ENCODE peak calls at places on chromosomes 11 and 22, in ten cellular contexts. One of them, this sample, is unnamed.

GRCh38 chr22:30880181-30880601 is 88.4 kb downstream of the MORC2 start:
- DNase-seq in GM13976: no peak
- DNase-seq in MG63: no peak
- DNase-seq in fibroblast of gingiva: no peak
- DNase-seq in epithelial cell of prostate: no peak
- DNase-seq in activated CD4-positive, alpha-beta memory T cell treated with anti-CD3 and anti-CD28 coated beads, Interleukin-2, amount 10 ng/mL, durations not matched to agents 7 days and 5 days: no peak
- DNase-seq in suprapubic skin: no peak
- DNase-seq in PC-3: no peak
- DNase-seq in stimulated activated CD8-positive, alpha-beta memory T cell treated with anti-CD3 and anti-CD28 coated beads, Interleukin-7, amount 100 ng/mL, for 1 hour: no peak
- DNase-seq in hypothalamus: no peak
- DNase-seq in this sample: no peak

GRCh38 chr11:116857936-116858335 is 20.5 kb upstream of the APOA1 start:
- DNase-seq in GM13976: no peak
- DNase-seq in MG63: no peak
- DNase-seq in fibroblast of gingiva: no peak
- DNase-seq in epithelial cell of prostate: no peak
- DNase-seq in activated CD4-positive, alpha-beta memory T cell treated with anti-CD3 and anti-CD28 coated beads, Interleukin-2, amount 10 ng/mL, durations not matched to agents 7 days and 5 days: no peak
- DNase-seq in suprapubic skin: no peak
- DNase-seq in PC-3: no peak
- DNase-seq in stimulated activated CD8-positive, alpha-beta memory T cell treated with anti-CD3 and anti-CD28 coated beads, Interleukin-7, amount 100 ng/mL, for 1 hour: no peak
- DNase-seq in hypothalamus: no peak
- DNase-seq in this sample: no peak

GRCh38 chr11:120079750-120080610 is 57.9 kb downstream of the TRIM29 start:
- DNase-seq in GM13976: no peak
- DNase-seq in MG63: no peak
- DNase-seq in fibroblast of gingiva: no peak
- DNase-seq in epithelial cell of prostate: no peak
- DNase-seq in activated CD4-positive, alpha-beta memory T cell treated with anti-CD3 and anti-CD28 coated beads, Interleukin-2, amount 10 ng/mL, durations not matched to agents 7 days and 5 days: no peak
- DNase-seq in suprapubic skin: no peak
- DNase-seq in PC-3: no peak
- DNase-seq in stimulated activated CD8-positive, alpha-beta memory T cell treated with anti-CD3 and anti-CD28 coated beads, Interleukin-7, amount 100 ng/mL, for 1 hour: peak
- DNase-seq in hypothalamus: no peak
- DNase-seq in this sample: peak

GRCh38 chr11:15944460-15944859 is 411.9 kb downstream of the SOX6 start:
- DNase-seq in GM13976: no peak
- DNase-seq in MG63: no peak
- DNase-seq in fibroblast of gingiva: no peak
- DNase-seq in epithelial cell of prostate: no peak
- DNase-seq in activated CD4-positive, alpha-beta memory T cell treated with anti-CD3 and anti-CD28 coated beads, Interleukin-2, amount 10 ng/mL, durations not matched to agents 7 days and 5 days: no peak
- DNase-seq in suprapubic skin: no peak
- DNase-seq in PC-3: no peak
- DNase-seq in stimulated activated CD8-positive, alpha-beta memory T cell treated with anti-CD3 and anti-CD28 coated beads, Interleukin-7, amount 100 ng/mL, for 1 hour: no peak
- DNase-seq in hypothalamus: no peak
- DNase-seq in this sample: no peak

GRCh38 chr11:1197431-1197885 is 25.4 kb upstream of the MUC5B start:
- DNase-seq in GM13976: no peak
- DNase-seq in MG63: no peak
- DNase-seq in fibroblast of gingiva: no peak
- DNase-seq in epithelial cell of prostate: no peak
- DNase-seq in activated CD4-positive, alpha-beta memory T cell treated with anti-CD3 and anti-CD28 coated beads, Interleukin-2, amount 10 ng/mL, durations not matched to agents 7 days and 5 days: no peak
- DNase-seq in suprapubic skin: no peak
- DNase-seq in PC-3: no peak
- DNase-seq in stimulated activated CD8-positive, alpha-beta memory T cell treated with anti-CD3 and anti-CD28 coated beads, Interleukin-7, amount 100 ng/mL, for 1 hour: no peak
- DNase-seq in hypothalamus: no peak
- DNase-seq in this sample: no peak

GRCh38 chr11:45798793-45799441 is 6.0 kb upstream of the SLC35C1 start:
- DNase-seq in GM13976: no peak
- DNase-seq in MG63: no peak
- DNase-seq in fibroblast of gingiva: peak
- DNase-seq in epithelial cell of prostate: no peak
- DNase-seq in activated CD4-positive, alpha-beta memory T cell treated with anti-CD3 and anti-CD28 coated beads, Interleukin-2, amount 10 ng/mL, durations not matched to agents 7 days and 5 days: no peak
- DNase-seq in suprapubic skin: no peak
- DNase-seq in PC-3: no peak
- DNase-seq in stimulated activated CD8-positive, alpha-beta memory T cell treated with anti-CD3 and anti-CD28 coated beads, Interleukin-7, amount 100 ng/mL, for 1 hour: no peak
- DNase-seq in hypothalamus: no peak
- DNase-seq in this sample: no peak

GRCh38 chr11:121553806-121554205 is 101.0 kb upstream of the SORL1-AS1 start:
- DNase-seq in GM13976: no peak
- DNase-seq in MG63: peak
- DNase-seq in fibroblast of gingiva: no peak
- DNase-seq in epithelial cell of prostate: no peak
- DNase-seq in activated CD4-positive, alpha-beta memory T cell treated with anti-CD3 and anti-CD28 coated beads, Interleukin-2, amount 10 ng/mL, durations not matched to agents 7 days and 5 days: no peak
- DNase-seq in suprapubic skin: no peak
- DNase-seq in PC-3: peak
- DNase-seq in stimulated activated CD8-positive, alpha-beta memory T cell treated with anti-CD3 and anti-CD28 coated beads, Interleukin-7, amount 100 ng/mL, for 1 hour: no peak
- DNase-seq in hypothalamus: no peak
- DNase-seq in this sample: no peak

GRCh38 chr11:112881461-112881860 is 79.8 kb upstream of the NCAM1 start:
- DNase-seq in GM13976: no peak
- DNase-seq in MG63: peak
- DNase-seq in fibroblast of gingiva: no peak
- DNase-seq in epithelial cell of prostate: no peak
- DNase-seq in activated CD4-positive, alpha-beta memory T cell treated with anti-CD3 and anti-CD28 coated beads, Interleukin-2, amount 10 ng/mL, durations not matched to agents 7 days and 5 days: no peak
- DNase-seq in suprapubic skin: peak
- DNase-seq in PC-3: no peak
- DNase-seq in stimulated activated CD8-positive, alpha-beta memory T cell treated with anti-CD3 and anti-CD28 coated beads, Interleukin-7, amount 100 ng/mL, for 1 hour: no peak
- DNase-seq in hypothalamus: peak
- DNase-seq in this sample: no peak

GRCh38 chr11:1219836-1220810 is 2.7 kb upstream of the MUC5B start:
- DNase-seq in GM13976: no peak
- DNase-seq in MG63: no peak
- DNase-seq in fibroblast of gingiva: no peak
- DNase-seq in epithelial cell of prostate: no peak
- DNase-seq in activated CD4-positive, alpha-beta memory T cell treated with anti-CD3 and anti-CD28 coated beads, Interleukin-2, amount 10 ng/mL, durations not matched to agents 7 days and 5 days: no peak
- DNase-seq in suprapubic skin: peak
- DNase-seq in PC-3: peak
- DNase-seq in stimulated activated CD8-positive, alpha-beta memory T cell treated with anti-CD3 and anti-CD28 coated beads, Interleukin-7, amount 100 ng/mL, for 1 hour: no peak
- DNase-seq in hypothalamus: no peak
- DNase-seq in this sample: no peak

GRCh38 chr22:44895296-44896055 is 114.3 kb downstream of the PHF21B start:
- DNase-seq in GM13976: peak
- DNase-seq in MG63: no peak
- DNase-seq in fibroblast of gingiva: no peak
- DNase-seq in epithelial cell of prostate: no peak
- DNase-seq in activated CD4-positive, alpha-beta memory T cell treated with anti-CD3 and anti-CD28 coated beads, Interleukin-2, amount 10 ng/mL, durations not matched to agents 7 days and 5 days: no peak
- DNase-seq in suprapubic skin: peak
- DNase-seq in PC-3: no peak
- DNase-seq in stimulated activated CD8-positive, alpha-beta memory T cell treated with anti-CD3 and anti-CD28 coated beads, Interleukin-7, amount 100 ng/mL, for 1 hour: no peak
- DNase-seq in hypothalamus: no peak
- DNase-seq in this sample: no peak

GRCh38 chr11:125943661-125944349 is 2.0 kb upstream of the VSIG10L2 start:
- DNase-seq in GM13976: no peak
- DNase-seq in MG63: no peak
- DNase-seq in fibroblast of gingiva: no peak
- DNase-seq in epithelial cell of prostate: no peak
- DNase-seq in activated CD4-positive, alpha-beta memory T cell treated with anti-CD3 and anti-CD28 coated beads, Interleukin-2, amount 10 ng/mL, durations not matched to agents 7 days and 5 days: no peak
- DNase-seq in suprapubic skin: peak
- DNase-seq in PC-3: no peak
- DNase-seq in stimulated activated CD8-positive, alpha-beta memory T cell treated with anti-CD3 and anti-CD28 coated beads, Interleukin-7, amount 100 ng/mL, for 1 hour: no peak
- DNase-seq in hypothalamus: no peak
- DNase-seq in this sample: no peak

GRCh38 chr11:125374398-125374797 is 121.7 kb downstream of the FEZ1 start:
- DNase-seq in GM13976: no peak
- DNase-seq in MG63: no peak
- DNase-seq in fibroblast of gingiva: no peak
- DNase-seq in epithelial cell of prostate: no peak
- DNase-seq in activated CD4-positive, alpha-beta memory T cell treated with anti-CD3 and anti-CD28 coated beads, Interleukin-2, amount 10 ng/mL, durations not matched to agents 7 days and 5 days: no peak
- DNase-seq in suprapubic skin: no peak
- DNase-seq in PC-3: no peak
- DNase-seq in stimulated activated CD8-positive, alpha-beta memory T cell treated with anti-CD3 and anti-CD28 coated beads, Interleukin-7, amount 100 ng/mL, for 1 hour: no peak
- DNase-seq in hypothalamus: no peak
- DNase-seq in this sample: no peak

GRCh38 chr22:42357634-42358296 is 74.4 kb downstream of the NFAM1 start:
- DNase-seq in GM13976: no peak
- DNase-seq in MG63: peak
- DNase-seq in fibroblast of gingiva: no peak
- DNase-seq in epithelial cell of prostate: peak
- DNase-seq in activated CD4-positive, alpha-beta memory T cell treated with anti-CD3 and anti-CD28 coated beads, Interleukin-2, amount 10 ng/mL, durations not matched to agents 7 days and 5 days: no peak
- DNase-seq in suprapubic skin: no peak
- DNase-seq in PC-3: peak
- DNase-seq in stimulated activated CD8-positive, alpha-beta memory T cell treated with anti-CD3 and anti-CD28 coated beads, Interleukin-7, amount 100 ng/mL, for 1 hour: no peak
- DNase-seq in hypothalamus: no peak
- DNase-seq in this sample: no peak

GRCh38 chr11:20042717-20043392 is 117.4 kb downstream of the DBX1 start:
- DNase-seq in GM13976: no peak
- DNase-seq in MG63: no peak
- DNase-seq in fibroblast of gingiva: no peak
- DNase-seq in epithelial cell of prostate: no peak
- DNase-seq in activated CD4-positive, alpha-beta memory T cell treated with anti-CD3 and anti-CD28 coated beads, Interleukin-2, amount 10 ng/mL, durations not matched to agents 7 days and 5 days: no peak
- DNase-seq in suprapubic skin: no peak
- DNase-seq in PC-3: no peak
- DNase-seq in stimulated activated CD8-positive, alpha-beta memory T cell treated with anti-CD3 and anti-CD28 coated beads, Interleukin-7, amount 100 ng/mL, for 1 hour: no peak
- DNase-seq in hypothalamus: no peak
- DNase-seq in this sample: no peak

GRCh38 chr11:96200243-96200642 is 142.8 kb downstream of the MAML2 start:
- DNase-seq in GM13976: no peak
- DNase-seq in MG63: no peak
- DNase-seq in fibroblast of gingiva: peak
- DNase-seq in epithelial cell of prostate: no peak
- DNase-seq in activated CD4-positive, alpha-beta memory T cell treated with anti-CD3 and anti-CD28 coated beads, Interleukin-2, amount 10 ng/mL, durations not matched to agents 7 days and 5 days: no peak
- DNase-seq in suprapubic skin: no peak
- DNase-seq in PC-3: peak
- DNase-seq in stimulated activated CD8-positive, alpha-beta memory T cell treated with anti-CD3 and anti-CD28 coated beads, Interleukin-7, amount 100 ng/mL, for 1 hour: no peak
- DNase-seq in hypothalamus: no peak
- DNase-seq in this sample: no peak

GRCh38 chr11:57406337-57406904 is 16.0 kb upstream of the PRG2 start:
- DNase-seq in GM13976: peak
- DNase-seq in MG63: peak
- DNase-seq in fibroblast of gingiva: no peak
- DNase-seq in epithelial cell of prostate: no peak
- DNase-seq in activated CD4-positive, alpha-beta memory T cell treated with anti-CD3 and anti-CD28 coated beads, Interleukin-2, amount 10 ng/mL, durations not matched to agents 7 days and 5 days: peak
- DNase-seq in suprapubic skin: no peak
- DNase-seq in PC-3: peak
- DNase-seq in stimulated activated CD8-positive, alpha-beta memory T cell treated with anti-CD3 and anti-CD28 coated beads, Interleukin-7, amount 100 ng/mL, for 1 hour: no peak
- DNase-seq in hypothalamus: no peak
- DNase-seq in this sample: no peak

GRCh38 chr11:46382644-46383403 is 1.4 kb downstream of the MDK start:
- DNase-seq in GM13976: no peak
- DNase-seq in MG63: peak
- DNase-seq in fibroblast of gingiva: peak
- DNase-seq in epithelial cell of prostate: no peak
- DNase-seq in activated CD4-positive, alpha-beta memory T cell treated with anti-CD3 and anti-CD28 coated beads, Interleukin-2, amount 10 ng/mL, durations not matched to agents 7 days and 5 days: no peak
- DNase-seq in suprapubic skin: peak
- DNase-seq in PC-3: peak
- DNase-seq in stimulated activated CD8-positive, alpha-beta memory T cell treated with anti-CD3 and anti-CD28 coated beads, Interleukin-7, amount 100 ng/mL, for 1 hour: no peak
- DNase-seq in hypothalamus: no peak
- DNase-seq in this sample: no peak

GRCh38 chr11:62918531-62918930 is 2.6 kb downstream of the CHRM1 start:
- DNase-seq in GM13976: no peak
- DNase-seq in MG63: peak
- DNase-seq in fibroblast of gingiva: no peak
- DNase-seq in epithelial cell of prostate: no peak
- DNase-seq in activated CD4-positive, alpha-beta memory T cell treated with anti-CD3 and anti-CD28 coated beads, Interleukin-2, amount 10 ng/mL, durations not matched to agents 7 days and 5 days: no peak
- DNase-seq in suprapubic skin: no peak
- DNase-seq in PC-3: no peak
- DNase-seq in stimulated activated CD8-positive, alpha-beta memory T cell treated with anti-CD3 and anti-CD28 coated beads, Interleukin-7, amount 100 ng/mL, for 1 hour: no peak
- DNase-seq in hypothalamus: no peak
- DNase-seq in this sample: no peak